ENCODE peak calls at places on chromosome 18, in five cellular contexts. A, L, D, M and T are unnamed samples.

GRCh38 chr18:73793386-73793785 is 354.2 kb downstream of the FBXO15 start:
- DNase-seq in A (no peak), L (no peak), M (no peak), D (no peak), T (no peak)

GRCh38 chr18:73688851-73689659 is 458.6 kb downstream of the FBXO15 start:
- DNase-seq in L (peak), A (no peak), D (no peak), M (no peak), T (peak)

GRCh38 chr18:31977270-31977872 is 34.4 kb upstream of the TRAPPC8 start:
- DNase-seq in A (no peak), D (peak), M (peak), L (peak), T (peak)

GRCh38 chr18:72543362-72544055 is 633 bp downstream of the CBLN2 start:
- DNase-seq in M (no peak), L (no peak), A (peak), D (no peak), T (no peak)

GRCh38 chr18:79193826-79194225 is 124.6 kb downstream of the ATP9B start:
- DNase-seq in M (no peak), L (no peak), A (no peak), D (no peak), T (no peak)

GRCh38 chr18:10419420-10420103 is 34.9 kb upstream of the APCDD1 start:
- DNase-seq in L (no peak), M (no peak), A (no peak), D (no peak), T (no peak)

GRCh38 chr18:55501594-55502345 is 86.2 kb downstream of the TCF4 start:
- DNase-seq in A (no peak), L (peak), D (no peak), M (no peak), T (no peak)

GRCh38 chr18:76687271-76688006 is 134.9 kb upstream of the ZNF236 start:
- DNase-seq in D (no peak), L (peak), A (no peak), M (peak), T (no peak)

GRCh38 chr18:14963246-14963645 is 215.3 kb downstream of the ANKRD30B start:
- DNase-seq in D (no peak), A (no peak), L (no peak), M (no peak), T (no peak)

GRCh38 chr18:24173997-24174396 is 35.1 kb downstream of the CABYR start:
- DNase-seq in M (no peak), D (no peak), L (no peak), A (no peak), T (no peak)

GRCh38 chr18:12304351-12305210 is 3.5 kb upstream of the TUBB6 start:
- DNase-seq in D (no peak), L (no peak), A (no peak), M (peak), T (no peak)

GRCh38 chr18:7946724-7947377 is 379.7 kb downstream of the PTPRM start:
- DNase-seq in M (peak), L (peak), D (no peak), A (peak), T (no peak)

GRCh38 chr18:55268146-55268545 is 308.9 kb upstream of the CCDC68 start:
- DNase-seq in A (no peak), M (no peak), D (no peak), L (no peak), T (no peak)

GRCh38 chr18:72986103-72986502 is 118.3 kb upstream of the NETO1 start:
- DNase-seq in L (no peak), A (no peak), M (no peak), D (no peak), T (no peak)

GRCh38 chr18:22838639-22839487 is 94.3 kb upstream of the RBBP8 start:
- DNase-seq in D (no peak), A (no peak), L (no peak), M (no peak), T (no peak)

GRCh38 chr18:76493213-76494107 is 1.6 kb downstream of the ZNF516 start:
- DNase-seq in L (no peak), M (peak), D (peak), A (peak), T (no peak)

GRCh38 chr18:27825735-27826477 is 351.0 kb downstream of the CDH2 start:
- DNase-seq in M (no peak), A (no peak), D (no peak), L (no peak), T (no peak)

GRCh38 chr18:13501896-13502295 is 224.5 kb downstream of the FAM210A start:
- DNase-seq in M (no peak), D (no peak), L (no peak), A (no peak), T (no peak)

GRCh38 chr18:37720706-37721105 is 155.1 kb upstream of the CELF4 start:
- DNase-seq in A (no peak), M (no peak), D (no peak), L (no peak), T (no peak)

GRCh38 chr18:42446195-42446594 is 491.2 kb downstream of the PIK3C3 start:
- DNase-seq in M (no peak), L (peak), A (no peak), D (no peak), T (no peak)

GRCh38 chr18:5546660-5547059 is 2.9 kb upstream of the EPB41L3 start:
- DNase-seq in D (peak), M (no peak), A (no peak), L (peak), T (peak)

GRCh38 chr18:33440384-33441043 is at the start of gene CCDC178:
- DNase-seq in D (no peak), M (peak), A (peak), L (no peak), T (no peak)

GRCh38 chr18:13450289-13451207 is 232.0 kb downstream of the LDLRAD4 start:
- DNase-seq in M (no peak), A (no peak), D (no peak), L (no peak), T (no peak)

GRCh38 chr18:76951600-76952247 is 129.4 kb downstream of the ZNF236 start:
- DNase-seq in L (no peak), A (no peak), M (no peak), D (no peak), T (no peak)

GRCh38 chr18:24060644-24061043 is 46.1 kb downstream of the TTC39C start:
- DNase-seq in A (no peak), D (no peak), L (no peak), M (no peak), T (no peak)

GRCh38 chr18:48792611-48793368 is 158.0 kb downstream of the SMAD7 start:
- DNase-seq in L (no peak), M (no peak), A (no peak), D (no peak), T (no peak)

GRCh38 chr18:37980556-37980955 is 415.0 kb upstream of the CELF4 start:
- DNase-seq in L (no peak), A (no peak), M (no peak), D (no peak), T (no peak)

GRCh38 chr18:29181151-29181901 is 1004.4 kb upstream of the CDH2 start:
- DNase-seq in L (peak), M (peak), D (no peak), A (no peak), T (peak)

GRCh38 chr18:67771271-67771670 is 254.8 kb upstream of the DSEL start:
- DNase-seq in D (no peak), A (no peak), M (no peak), L (no peak), T (no peak)

GRCh38 chr18:33960393-33960792 is 264.3 kb downstream of the NOL4 start:
- DNase-seq in M (no peak), D (no peak), A (no peak), L (no peak), T (no peak)

GRCh38 chr18:966095-967036 is 61.7 kb downstream of the ADCYAP1 start:
- DNase-seq in A (no peak), M (no peak), D (no peak), L (no peak), T (no peak)

GRCh38 chr18:25019946-25020345 is 332.0 kb downstream of the ZNF521 start:
- DNase-seq in L (no peak), D (no peak), A (no peak), M (no peak), T (no peak)

GRCh38 chr18:55202232-55202917 is 243.1 kb upstream of the CCDC68 start:
- DNase-seq in A (no peak), D (no peak), M (no peak), L (no peak), T (no peak)

GRCh38 chr18:26703170-26703933 is 155.0 kb upstream of the KCTD1 start:
- DNase-seq in A (no peak), L (no peak), M (no peak), D (no peak), T (no peak)

GRCh38 chr18:54086046-54086802 is 138.2 kb downstream of the MBD2 start:
- DNase-seq in D (peak), A (no peak), L (no peak), M (no peak), T (no peak)

GRCh38 chr18:55323051-55323994 is 264.7 kb downstream of the TCF4 start:
- DNase-seq in L (no peak), M (no peak), A (no peak), D (no peak), T (no peak)

GRCh38 chr18:361100-361732 is 93.4 kb upstream of the THOC1 start:
- DNase-seq in M (no peak), D (no peak), A (no peak), L (no peak), T (no peak)

GRCh38 chr18:11145413-11146191 is 3.8 kb downstream of the PIEZO2 start:
- DNase-seq in D (no peak), A (no peak), M (no peak), L (no peak), T (no peak)

GRCh38 chr18:2570772-2571199 is 519 bp downstream of the METTL4 start:
- DNase-seq in D (peak), M (peak), A (peak), L (peak), T (peak)
- TF ChIP-seq CTCF in D (no peak), M (no peak), A (no peak), L (no peak), T (peak)

GRCh38 chr18:63515799-63516198 is 26.4 kb upstream of the SERPINB12 start:
- DNase-seq in A (no peak), M (no peak), L (no peak), D (no peak), T (no peak)

GRCh38 chr18:63518178-63519012 is 23.8 kb upstream of the SERPINB12 start:
- DNase-seq in L (peak), D (peak), A (no peak), M (peak), T (peak)

GRCh38 chr18:63514326-63514725 is 27.8 kb upstream of the SERPINB12 start:
- DNase-seq in L (no peak), A (no peak), M (no peak), D (no peak), T (no peak)

GRCh38 chr18:63511285-63511684 is 30.9 kb upstream of the SERPINB12 start:
- DNase-seq in A (no peak), L (peak), D (peak), M (no peak), T (peak)

DNA sequence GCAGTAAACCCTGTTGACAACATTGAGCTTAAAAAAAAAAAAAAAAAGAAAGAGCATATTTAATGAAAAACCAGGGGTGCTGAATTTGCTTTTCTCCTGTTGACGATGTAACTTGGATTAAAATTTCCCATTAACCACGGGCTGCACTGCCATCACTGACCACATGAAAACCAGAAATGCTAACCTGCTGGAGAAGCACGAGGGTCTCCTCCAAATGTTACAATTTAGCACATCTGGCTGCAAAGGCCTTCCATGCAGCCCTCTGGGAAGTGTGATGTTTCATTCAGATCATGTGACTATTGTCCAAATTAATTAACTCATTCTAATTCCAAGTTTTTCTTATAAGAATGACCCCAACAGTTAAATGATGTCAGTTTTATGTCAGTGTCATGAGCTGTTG is 26.9 kb upstream of the SERPINB12 start:
- DNase-seq in M (no peak), D (no peak), L (no peak), A (no peak), T (no peak)
- TF ChIP-seq CTCF in M (no peak), D (no peak), L (no peak), A (no peak), T (no peak)

DNA sequence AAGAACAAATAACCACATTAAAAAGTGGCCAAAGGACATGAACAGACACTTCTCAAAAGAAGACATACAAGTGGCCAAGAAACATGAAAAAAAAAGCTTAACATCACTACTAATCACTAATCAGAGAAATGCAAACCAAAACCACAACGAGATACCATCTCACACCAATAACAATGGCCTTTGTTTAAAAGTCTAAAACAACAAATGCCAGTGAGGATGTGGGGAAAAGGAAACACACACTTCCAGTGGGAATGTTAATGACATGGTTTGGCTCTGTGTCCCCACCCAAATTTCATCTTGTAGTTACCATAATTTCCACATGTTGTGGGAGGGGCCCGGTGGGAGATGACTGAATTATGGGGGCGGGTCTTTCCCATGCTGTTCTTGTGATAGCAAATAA is 147.1 kb downstream of the GALNT1 start:
- DNase-seq in M (no peak), D (no peak), A (no peak), L (no peak), T (no peak)
- TF ChIP-seq CTCF in M (no peak), D (no peak), A (no peak), L (no peak), T (no peak)

DNA sequence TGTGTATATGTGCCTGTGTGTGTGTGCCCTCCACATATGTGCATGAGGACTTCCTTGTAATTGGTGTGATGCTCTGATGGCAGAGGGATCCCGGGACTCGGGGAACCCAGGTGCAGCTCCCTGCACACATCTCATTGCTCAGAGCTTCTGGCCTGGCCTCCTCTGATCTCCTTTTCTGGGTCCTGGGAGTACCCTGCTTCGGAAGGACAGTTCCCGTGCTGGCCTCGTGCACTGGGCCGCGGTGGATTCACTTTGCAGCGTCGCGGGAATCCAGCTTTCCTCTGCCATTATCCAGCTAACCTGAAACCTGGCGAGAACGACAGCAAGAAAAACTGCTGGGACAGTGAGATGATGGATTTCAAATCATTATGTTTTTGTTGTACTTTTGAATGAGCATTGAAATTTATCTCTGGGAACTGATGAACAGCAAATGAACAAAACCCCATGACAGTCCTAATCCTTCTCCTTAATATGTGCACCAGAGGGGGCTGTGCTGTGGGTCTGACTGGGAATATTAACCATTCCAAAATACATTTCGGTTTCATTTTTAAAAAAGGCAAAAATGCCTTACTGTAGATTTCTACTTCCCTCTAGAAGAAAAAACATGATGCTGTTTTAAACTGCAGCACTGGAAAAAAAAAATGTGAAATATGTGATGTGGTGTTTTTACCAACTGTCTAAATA is 78.2 kb downstream of the PTGR3 start:
- DNase-seq in A (no peak), D (no peak), L (peak), M (no peak), T (no peak)
- TF ChIP-seq CTCF in A (no peak), D (no peak), L (peak), M (no peak), T (peak)

GRCh38 chr18:45739268-45739667 is 15.3 kb downstream of the SLC14A1 start:
- DNase-seq in D (no peak), M (no peak), A (no peak), L (no peak), T (no peak)

GRCh38 chr18:45734944-45735343 is 11.0 kb downstream of the SLC14A1 start:
- DNase-seq in L (no peak), D (no peak), M (no peak), A (no peak), T (no peak)

GRCh38 chr18:45739848-45740247 is 15.9 kb downstream of the SLC14A1 start:
- DNase-seq in A (no peak), M (no peak), L (no peak), D (no peak), T (no peak)

GRCh38 chr18:45741056-45741455 is 17.1 kb downstream of the SLC14A1 start:
- DNase-seq in A (no peak), M (no peak), D (no peak), L (no peak), T (no peak)

GRCh38 chr18:45738660-45739059 is 14.7 kb downstream of the SLC14A1 start:
- DNase-seq in A (no peak), L (no peak), D (no peak), M (no peak), T (no peak)
- TF ChIP-seq CTCF in A (no peak), L (no peak), D (no peak), M (no peak), T (no peak)

GRCh38 chr18:47345291-47345690 is 93.8 kb upstream of the SKOR2 start:
- DNase-seq in A (no peak), D (no peak), M (no peak), L (no peak), T (no peak)
- TF ChIP-seq CTCF in A (no peak), D (no peak), M (no peak), L (no peak), T (no peak)

GRCh38 chr18:70366174-70366573 is 77.3 kb downstream of the SOCS6 start:
- DNase-seq in A (no peak), D (no peak), L (no peak), M (no peak), T (no peak)

GRCh38 chr18:70366670-70367069 is 77.8 kb downstream of the SOCS6 start:
- DNase-seq in A (no peak), D (no peak), M (no peak), L (no peak), T (no peak)

GRCh38 chr18:70362258-70362657 is 73.4 kb downstream of the SOCS6 start:
- DNase-seq in M (no peak), A (no peak), D (no peak), L (no peak), T (no peak)

GRCh38 chr18:70365361-70365760 is 76.5 kb downstream of the SOCS6 start:
- DNase-seq in L (no peak), A (no peak), D (no peak), M (no peak), T (no peak)

GRCh38 chr18:70363861-70364260 is 75.0 kb downstream of the SOCS6 start:
- DNase-seq in D (no peak), A (no peak), L (no peak), M (no peak), T (no peak)
- TF ChIP-seq CTCF in D (no peak), A (no peak), L (no peak), M (no peak), T (no peak)

GRCh38 chr18:66124394-66124793 is 373.6 kb downstream of the CDH7 start:
- DNase-seq in M (no peak), D (no peak), L (no peak), A (no peak), T (no peak)
- TF ChIP-seq CTCF in M (no peak), D (no peak), L (no peak), A (no peak), T (no peak)

DNA sequence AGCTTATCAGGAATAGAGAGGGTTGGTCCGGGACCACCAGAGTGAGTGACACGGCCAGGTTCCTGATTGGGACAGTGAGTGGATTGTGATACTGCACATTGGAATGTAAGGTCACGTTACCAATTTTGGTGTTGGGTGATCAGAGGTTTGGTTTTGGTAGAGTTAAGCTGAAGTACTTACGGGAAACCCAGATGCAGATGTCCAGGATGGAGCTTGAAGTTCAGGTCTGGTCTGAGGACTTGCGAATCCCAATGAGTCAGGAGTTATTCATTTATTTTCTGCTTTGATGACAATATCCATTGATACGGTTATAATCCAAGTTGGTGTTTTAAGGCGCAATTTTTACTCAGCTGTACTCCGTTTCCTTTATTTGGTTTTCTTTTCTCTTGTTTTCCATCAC is 273.6 kb downstream of the ALPK2 start:
- DNase-seq in M (no peak), L (no peak), A (no peak), D (no peak), T (no peak)
- TF ChIP-seq CTCF in M (no peak), L (no peak), A (no peak), D (no peak), T (no peak)

DNA sequence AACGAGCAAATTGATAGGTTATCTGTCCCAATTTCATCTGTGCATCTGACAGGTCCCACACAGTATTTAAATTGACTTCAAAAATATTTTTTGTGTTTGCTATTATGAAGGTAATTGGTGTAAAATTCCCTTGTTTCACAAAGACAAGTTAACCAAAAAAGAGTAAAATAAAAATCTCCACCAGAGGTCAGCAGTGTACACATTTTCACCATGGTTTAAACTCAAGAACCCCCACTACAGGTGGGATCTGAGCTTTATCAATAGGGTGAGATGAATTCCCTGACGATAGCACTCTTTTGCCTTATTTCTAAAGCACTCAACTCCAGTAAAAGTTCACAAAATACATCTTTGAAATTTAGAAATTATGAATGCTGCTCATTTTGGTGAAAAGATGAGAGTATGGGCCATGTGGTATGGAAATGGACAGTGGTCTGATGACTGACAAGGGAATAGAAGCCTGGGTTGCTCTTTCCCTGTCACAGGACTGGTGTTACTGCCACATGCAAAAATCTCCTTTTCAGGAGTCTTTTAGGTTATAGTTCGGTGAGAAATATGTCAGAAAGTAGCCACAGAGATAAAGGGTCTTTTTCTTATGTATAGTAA is 68.0 kb downstream of the SERPINB8 start:
- DNase-seq in A (no peak), M (no peak), D (no peak), L (peak), T (no peak)
- TF ChIP-seq CTCF in A (peak), M (no peak), D (peak), L (peak), T (peak)